ENCODE peak calls at places on chromosomes 4 and X, in ten cellular contexts. E, P, F, W, Y, M, K, H, D and R are unnamed samples.

GRCh38 chr4:182932651-182933050 is 15.5 kb upstream of the DCTD start:
- DNase-seq in M (no peak), F (no peak), P (no peak), W (no peak), E (no peak), D (no peak), K (no peak), Y (no peak), H (no peak), R (no peak)

GRCh38 chr4:123304151-123305021 is 92.2 kb upstream of the SPRY1 start:
- DNase-seq in E (no peak), D (no peak), F (peak; percentile 26), H (peak; percentile 42), Y (no peak), W (no peak), P (no peak), K (no peak), M (no peak), R (no peak)

GRCh38 chrX:123475068-123475724 is 257.7 kb downstream of the THOC2 start:
- DNase-seq in M (peak; percentile 2), H (no peak), W (no peak), K (no peak), F (no peak), P (no peak), E (no peak), D (no peak), Y (no peak), R (no peak)

GRCh38 chrX:110418220-110418856 is 59.7 kb downstream of the RTL9 start:
- DNase-seq in P (no peak), M (peak; percentile 49), F (no peak), D (peak; percentile 6), W (no peak), E (no peak), K (no peak), Y (peak; percentile 31), H (no peak), R (peak; percentile 38)

GRCh38 chr4:131430302-131430701 is 1718.8 kb upstream of the PCDH10 start:
- DNase-seq in K (no peak), H (no peak), F (no peak), W (no peak), Y (no peak), E (no peak), D (no peak), M (peak; percentile 7), P (no peak), R (no peak)

GRCh38 chr4:183154701-183155391 is 55.8 kb downstream of the WWC2 start:
- DNase-seq in W (peak; percentile 14), H (no peak), F (no peak), D (no peak), M (no peak), P (no peak), Y (no peak), K (no peak), E (no peak), R (no peak)

GRCh38 chr4:56654238-56654632 is 26.9 kb downstream of the HOPX start:
- DNase-seq in D (no peak), M (no peak), K (no peak), W (peak; percentile 59), F (no peak), H (no peak), E (no peak), Y (no peak), P (no peak), R (peak; percentile 53)

GRCh38 chr4:84683486-84683885 is 100.6 kb downstream of the CDS1 start:
- DNase-seq in W (no peak), H (no peak), K (no peak), F (no peak), M (no peak), Y (no peak), P (no peak), E (peak; percentile 43), D (peak; percentile 56), R (no peak)

GRCh38 chr4:150255610-150256580 is 177.7 kb downstream of the DCLK2 start:
- DNase-seq in F (no peak), M (no peak), Y (no peak), H (peak; percentile 80), K (no peak), E (no peak), D (no peak), W (no peak), P (no peak), R (no peak)

GRCh38 chrX:47562615-47563243 is 1.7 kb downstream of the ARAF start:
- DNase-seq in D (no peak), M (peak; percentile 29), K (no peak), F (no peak), P (no peak), H (no peak), Y (no peak), W (no peak), E (no peak), R (no peak)

GRCh38 chrX:101708180-101708579 is 48.5 kb upstream of the ARMCX2 start:
- DNase-seq in P (no peak), D (no peak), W (no peak), M (no peak), H (no peak), K (no peak), Y (no peak), E (no peak), F (no peak), R (no peak)

GRCh38 chrX:46913710-46914109 is 1.5 kb downstream of the JADE3 start:
- DNase-seq in F (no peak), M (peak; percentile 11), E (no peak), D (peak; percentile 11), K (no peak), P (peak; percentile 24), H (no peak), W (peak; percentile 10), Y (peak; percentile 28), R (peak; percentile 34)

DNA sequence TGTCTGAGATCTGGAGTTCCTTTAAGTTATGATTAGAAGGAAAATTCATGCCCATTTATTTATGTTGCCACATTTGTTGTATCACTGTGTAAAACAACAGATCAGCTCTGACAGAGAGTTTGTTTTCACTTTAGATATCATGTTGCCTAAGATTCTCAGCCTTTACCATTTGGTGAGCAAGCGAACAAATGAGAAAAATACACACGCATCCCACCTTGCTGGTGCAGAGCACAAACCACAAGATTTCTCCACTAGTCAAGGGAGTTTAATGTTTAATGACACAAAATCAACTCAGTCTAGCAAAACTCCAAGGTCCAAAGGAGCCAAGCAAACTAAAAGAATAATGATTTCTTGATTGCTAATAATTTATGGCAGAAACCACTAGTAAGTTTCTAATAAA is 27.7 kb downstream of the FGF5 start:
- DNase-seq in E (no peak), H (no peak), K (no peak), D (no peak), P (no peak), Y (no peak), W (no peak), F (no peak), M (no peak), R (no peak)
- H3K4me3 ChIP-seq in E (no peak overlapping the region), H (no peak overlapping the region), K (no peak overlapping the region), D (no peak overlapping the region), P (no peak overlapping the region), Y (no peak overlapping the region), W (no peak overlapping the region), F (no peak overlapping the region), M (no peak overlapping the region), R (no peak overlapping the region)

GRCh38 chr4:168859888-168860694 is 150.0 kb downstream of the CBR4 start:
- DNase-seq in E (no peak), Y (no peak), H (no peak), M (no peak), K (no peak), F (no peak), D (no peak), P (no peak), W (no peak), R (no peak)

GRCh38 chr4:168857009-168857408 is 153.0 kb downstream of the CBR4 start:
- DNase-seq in M (no peak), E (no peak), K (no peak), H (no peak), D (no peak), P (no peak), F (no peak), W (no peak), Y (no peak), R (no peak)

GRCh38 chr4:168856312-168856711 is 153.7 kb downstream of the CBR4 start:
- DNase-seq in P (no peak), E (no peak), F (no peak), K (no peak), W (no peak), M (no peak), D (no peak), Y (no peak), H (no peak), R (no peak)

GRCh38 chr4:168859100-168859499 is 151.0 kb downstream of the CBR4 start:
- DNase-seq in W (no peak), M (no peak), E (no peak), P (no peak), F (no peak), H (no peak), K (no peak), D (no peak), Y (no peak), R (no peak)

DNA sequence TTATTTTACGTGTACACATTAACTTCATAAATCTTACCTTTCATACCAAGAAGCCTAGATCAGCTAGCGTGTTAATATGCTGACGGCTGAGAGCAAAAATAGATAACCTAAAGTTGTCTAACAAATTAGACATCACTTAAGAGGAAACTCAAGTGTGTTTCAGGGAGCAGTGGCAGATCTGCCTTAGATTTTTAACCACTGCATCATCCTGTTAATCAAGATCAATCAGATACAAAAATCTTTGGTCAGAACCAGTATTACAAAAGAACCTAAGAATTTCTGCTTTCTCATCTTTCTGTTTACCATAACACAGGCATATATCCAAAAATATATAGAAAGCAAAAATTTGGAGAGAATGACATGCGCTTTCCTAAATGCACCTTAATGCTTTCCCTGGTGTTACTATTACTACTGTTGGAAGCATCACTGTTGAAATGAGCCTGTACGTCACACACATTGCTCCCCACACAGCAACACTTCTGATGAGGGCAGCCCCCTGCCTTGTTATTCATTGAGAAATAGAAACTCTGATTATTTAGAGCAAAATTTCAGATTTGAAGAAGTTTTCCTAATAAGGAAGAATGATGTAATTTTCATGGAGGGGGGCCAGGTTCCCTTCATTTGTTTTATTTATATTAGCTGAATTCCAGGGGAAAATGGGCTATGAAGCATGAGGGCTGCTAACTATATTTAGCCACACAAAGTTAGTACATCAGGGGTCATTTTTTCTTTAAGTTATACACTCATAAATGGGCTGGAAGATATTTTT is 152.3 kb downstream of the CBR4 start:
- DNase-seq in M (no peak), E (no peak), F (no peak), D (peak; percentile 61), P (no peak), K (no peak), H (no peak), W (no peak), Y (no peak), R (no peak)
- H3K4me1 ChIP-seq in M (peaks cover 25% of the 10 kb centered on the region), E (peaks cover 75% of the 10 kb centered on the region), F (peaks cover 39% of the 10 kb centered on the region), D (no peaks in the 10 kb centered on the region), P (no peaks in the 10 kb centered on the region), K (no peaks in the 10 kb centered on the region), H (no peaks in the 10 kb centered on the region), W (no peaks in the 10 kb centered on the region), Y (peaks cover 35% of the 10 kb centered on the region), R (peaks cover 3% of the 10 kb centered on the region)

GRCh38 chrX:70479970-70480659 is 35.5 kb downstream of the DLG3 start:
- DNase-seq in Y (peak; percentile 13), H (no peak), E (no peak), K (no peak), M (peak; percentile 30), F (no peak), D (no peak), P (no peak), W (peak; percentile 60), R (no peak)
- H3K4me3 ChIP-seq in Y (no peak overlapping the region), H (no peak overlapping the region), E (peak overlapping the region; percentile 36), K (no peak overlapping the region), M (no peak overlapping the region), F (no peak overlapping the region), D (no peak overlapping the region), P (no peak overlapping the region), W (no peak overlapping the region), R (no peak overlapping the region)

GRCh38 chr4:54097152-54097551 is 2.8 kb upstream of the GSX2 start:
- DNase-seq in W (no peak), Y (no peak), H (no peak), E (no peak), D (no peak), K (no peak), P (no peak), M (no peak), F (no peak), R (no peak)
- H3K4me1 ChIP-seq in W (no peaks in the 10 kb centered on the region), Y (peaks cover 13% of the 10 kb centered on the region), H (peaks cover 43% of the 10 kb centered on the region), E (peaks cover 33% of the 10 kb centered on the region), D (no peaks in the 10 kb centered on the region), K (peaks cover 20% of the 10 kb centered on the region), P (no peaks in the 10 kb centered on the region), M (peaks cover 3% of the 10 kb centered on the region), F (peaks cover 6% of the 10 kb centered on the region), R (no peaks in the 10 kb centered on the region)